ENCODE peak calls at places on chromosome 12, in six cellular contexts. I is hepatocyte, K is colonic mucosa, H is GM23338, A is IMR-90, O is Peyer's patch. S is an unnamed sample. For H3K4me1, the result is how much of the 10 kb centered on the place peaks cover.

GRCh38 chr12:64256166-64256800 is 34.2 kb upstream of the KICS2 start:
- DNase-seq in I (peak), K (no peak), H (peak), A (peak), O (no peak), S (no peak)

GRCh38 chr12:57481671-57482070 is 2.0 kb upstream of the ARHGAP9 start:
- DNase-seq in I (no peak), K (no peak), H (no peak), A (no peak), O (no peak), S (no peak)

GRCh38 chr12:73225371-73225937 is 953.3 kb downstream of the TRHDE start:
- DNase-seq in I (no peak), K (no peak), H (no peak), A (no peak), O (no peak), S (no peak)

GRCh38 chr12:28885275-28885674 is 263.8 kb upstream of the FAR2 start:
- DNase-seq in I (no peak), K (no peak), H (no peak), A (no peak), O (no peak), S (no peak)

GRCh38 chr12:80033457-80033856 is 65.9 kb upstream of the OTOGL start:
- DNase-seq in I (no peak), K (no peak), H (no peak), A (peak), O (no peak), S (no peak)

GRCh38 chr12:130832561-130833209 is 6.4 kb downstream of the STX2 start:
- DNase-seq in I (peak), K (peak), H (no peak), A (peak), O (no peak), S (peak)

GRCh38 chr12:124336184-124336437 is 41.2 kb downstream of the RFLNA start:
- DNase-seq in I (no peak), K (no peak), H (no peak), A (no peak), O (no peak), S (no peak)

GRCh38 chr12:130634866-130635265 is 81.2 kb downstream of the RIMBP2 start:
- DNase-seq in I (no peak), K (no peak), H (no peak), A (no peak), O (no peak), S (no peak)

GRCh38 chr12:62787023-62787422 is 147.9 kb downstream of the PPM1H start:
- DNase-seq in I (no peak), K (no peak), H (no peak), A (no peak), O (no peak), S (no peak)

GRCh38 chr12:101230547-101230946 is 20.5 kb upstream of the SLC5A8 start:
- DNase-seq in I (no peak), K (no peak), H (peak), A (peak), O (no peak), S (no peak)

GRCh38 chr12:56103066-56103711 is 1.2 kb upstream of the PA2G4 start:
- DNase-seq in I (no peak), K (no peak), H (no peak), A (no peak), O (no peak), S (no peak)

GRCh38 chr12:57993030-57993429 is 51.7 kb downstream of the ATP23 start:
- DNase-seq in I (no peak), K (no peak), H (peak), A (peak), O (no peak), S (no peak)

GRCh38 chr12:15823360-15824128 is 34.4 kb upstream of the EPS8 start:
- DNase-seq in I (peak), K (no peak), H (no peak), A (no peak), O (no peak), S (no peak)

GRCh38 chr12:114869091-114869834 is 185.3 kb upstream of the TBX3 start:
- DNase-seq in I (peak), K (no peak), H (peak), A (peak), O (no peak), S (peak)

GRCh38 chr12:27689558-27690180 is 6.6 kb upstream of the REP15 start:
- DNase-seq in I (no peak), K (no peak), H (no peak), A (no peak), O (no peak), S (no peak)

GRCh38 chr12:79143803-79144202 is 279.2 kb downstream of the SYT1 start:
- DNase-seq in I (no peak), K (no peak), H (no peak), A (no peak), O (no peak), S (no peak)

GRCh38 chr12:21169878-21170472 is 39.0 kb downstream of the SLCO1B1 start:
- DNase-seq in I (peak), K (peak), H (peak), A (peak), O (no peak), S (peak)

GRCh38 chr12:131783915-131784541 is 44.2 kb upstream of the MMP17 start:
- DNase-seq in I (no peak), K (no peak), H (peak), A (peak), O (no peak), S (no peak)

GRCh38 chr12:51773145-51773869 is 75.2 kb downstream of the FIGNL2 start:
- DNase-seq in I (no peak), K (no peak), H (no peak), A (peak), O (no peak), S (no peak)

GRCh38 chr12:98060421-98060820 is 455.0 kb upstream of the TMPO start:
- DNase-seq in I (no peak), K (no peak), H (no peak), A (no peak), O (no peak), S (no peak)

GRCh38 chr12:2264622-2265306 is 212.0 kb downstream of the CACNA1C start:
- DNase-seq in I (peak), K (no peak), H (no peak), A (peak), O (no peak), S (peak)

GRCh38 chr12:24079083-24079482 is 129.6 kb upstream of the SOX5 start:
- DNase-seq in I (no peak), K (no peak), H (no peak), A (no peak), O (no peak), S (no peak)

GRCh38 chr12:7933255-7933726 is 2.7 kb downstream of the SLC2A3 start:
- DNase-seq in I (peak), K (peak), H (peak), A (peak), O (no peak), S (peak)
- H3K4me3 ChIP-seq in I (no peak), K (peak), H (peak), A (peak), O (peak), S (peak)

DNA sequence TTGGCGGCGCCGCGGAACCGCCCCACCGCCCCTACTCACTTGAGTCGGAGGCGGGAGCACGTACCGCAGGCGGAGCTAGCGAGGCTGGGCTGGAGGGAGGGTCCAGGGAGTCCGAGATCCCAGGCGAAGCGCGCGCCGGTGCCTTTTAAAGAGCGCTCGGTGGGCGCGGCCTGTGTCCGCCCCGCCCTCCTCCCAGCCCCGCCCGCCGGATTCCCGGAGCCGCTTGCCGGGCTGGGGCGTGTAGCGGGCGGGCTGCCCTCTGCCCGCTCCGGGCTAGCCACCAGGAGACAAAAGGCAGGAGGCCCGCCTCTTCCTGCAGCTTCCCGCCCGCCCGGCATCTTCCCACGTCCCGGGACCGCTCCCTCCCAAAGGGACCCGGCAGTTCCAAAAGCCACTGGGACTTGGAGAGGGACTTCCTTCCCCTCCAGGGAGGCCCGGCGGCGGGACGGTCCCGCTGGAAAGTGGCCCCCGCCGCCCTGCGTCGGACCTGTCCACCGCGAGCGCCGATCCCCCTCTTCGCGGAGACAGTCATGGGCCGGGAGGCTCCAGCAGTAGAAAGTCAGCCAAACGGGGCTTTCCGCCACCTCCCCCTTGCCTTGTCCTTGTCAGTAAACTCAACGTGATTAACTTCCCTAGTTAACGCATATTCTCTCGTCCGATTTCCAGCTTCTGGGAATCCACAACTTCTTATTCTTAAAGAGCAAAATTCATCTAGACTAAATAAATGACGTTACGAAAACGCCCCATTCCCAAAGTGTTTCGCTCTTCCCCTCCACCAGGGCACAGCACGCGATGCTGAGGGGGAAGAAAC is at the start of gene CSRP2:
- DNase-seq in I (peak), K (peak), H (peak), A (peak), O (peak), S (peak)
- TF ChIP-seq CTCF in I (peak), K (no peak), H (peak), A (peak), O (peak), S (no peak)

DNA sequence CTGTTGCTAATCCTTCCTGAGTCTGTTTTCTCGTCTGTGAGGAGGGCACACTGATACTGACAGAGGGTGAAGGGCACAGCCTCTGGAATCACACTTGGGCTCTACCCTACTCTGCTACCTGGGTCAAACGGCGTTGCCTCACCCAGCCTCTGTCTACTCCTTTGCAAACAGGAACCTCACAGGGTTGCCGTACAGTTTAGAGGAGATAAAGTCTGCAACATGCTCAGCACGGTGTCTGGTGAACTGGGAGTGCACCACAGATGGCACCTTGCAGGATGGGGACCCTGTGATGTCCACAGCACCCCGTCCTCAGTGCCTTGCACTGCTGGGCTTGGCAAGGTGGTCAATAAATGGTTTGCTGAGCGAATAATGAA is 38.3 kb downstream of the TESC start:
- DNase-seq in I (no peak), K (no peak), H (no peak), A (no peak), O (no peak), S (no peak)
- H3K4me1 ChIP-seq in I (under half), K (under half), H (under half), A (under half), O (under half), S (under half)

GRCh38 chr12:42421844-42422779 is 96.1 kb downstream of the PPHLN1 start:
- DNase-seq in I (no peak), K (no peak), H (no peak), A (peak), O (no peak), S (no peak)
- H3K4me3 ChIP-seq in I (no peak), K (no peak), H (no peak), A (no peak), O (no peak), S (no peak)

DNA sequence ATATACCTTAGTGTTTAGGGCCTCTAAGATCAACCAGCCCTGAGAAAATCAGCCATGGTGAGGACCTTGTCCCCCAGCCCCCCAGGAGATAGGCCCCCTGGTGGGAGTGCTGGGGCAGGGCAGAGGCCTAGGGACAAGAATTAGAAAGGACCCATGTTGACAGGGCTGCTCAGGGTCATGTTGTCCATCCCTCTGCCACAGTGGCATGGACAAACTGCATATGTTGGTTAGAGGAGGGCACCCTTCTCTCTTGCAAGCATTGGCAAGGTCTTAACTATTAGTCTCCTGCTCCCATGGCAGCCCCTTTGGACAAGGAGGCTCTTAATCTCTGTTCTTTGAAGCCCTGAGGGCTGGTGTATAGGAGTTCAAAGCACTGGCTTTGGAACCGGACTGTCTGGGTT is 755 bp upstream of the PTPN6 start:
- DNase-seq in I (no peak), K (no peak), H (no peak), A (no peak), O (no peak), S (no peak)
- TF ChIP-seq CTCF in I (no peak), K (no peak), H (peak), A (peak), O (peak), S (peak)

DNA sequence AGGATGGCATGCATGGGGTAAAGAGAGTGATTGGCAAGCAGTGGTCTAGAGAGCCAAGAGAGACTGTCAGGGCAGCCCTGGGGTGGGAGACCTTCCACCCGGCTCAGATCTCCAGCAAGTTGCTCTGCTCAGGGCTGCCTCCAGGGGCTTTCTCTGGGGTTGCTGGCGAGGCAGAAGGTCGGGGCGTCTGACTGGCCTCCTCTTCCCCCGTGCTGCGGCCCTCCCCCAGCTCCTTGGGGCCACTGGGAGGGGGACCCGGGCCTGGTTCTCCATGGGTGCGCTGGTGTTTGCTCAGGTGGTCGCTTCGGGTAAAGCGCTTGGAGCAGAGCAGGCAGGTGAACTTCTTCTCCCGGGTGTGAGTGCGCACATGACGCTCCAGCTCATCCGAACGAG is 6.6 kb upstream of the AAAS start:
- DNase-seq in I (no peak), K (no peak), H (peak), A (no peak), O (no peak), S (no peak)
- H3K4me1 ChIP-seq in I (under half), K (under half), H (under half), A (under half), O (under half), S (under half)

GRCh38 chr12:109160433-109160832 is 44.0 kb downstream of the ACACB start:
- DNase-seq in I (no peak), K (no peak), H (no peak), A (no peak), O (no peak), S (no peak)
- H3K4me3 ChIP-seq in I (no peak), K (no peak), H (no peak), A (no peak), O (no peak), S (no peak)

GRCh38 chr12:49296836-49297694 is 2.1 kb downstream of the PRPH start:
- DNase-seq in I (peak), K (peak), H (peak), A (no peak), O (peak), S (peak)
- TF ChIP-seq CTCF in I (peak), K (peak), H (peak), A (no peak), O (no peak), S (peak)

GRCh38 chr12:93333828-93334227 is 43.9 kb upstream of the NUDT4 start:
- DNase-seq in I (no peak), K (no peak), H (no peak), A (no peak), O (no peak), S (no peak)

GRCh38 chr12:93335603-93336162 is 42.0 kb upstream of the NUDT4 start:
- DNase-seq in I (no peak), K (no peak), H (no peak), A (no peak), O (no peak), S (no peak)

GRCh38 chr12:93336344-93336743 is 41.4 kb upstream of the NUDT4 start:
- DNase-seq in I (no peak), K (no peak), H (peak), A (peak), O (no peak), S (peak)

DNA sequence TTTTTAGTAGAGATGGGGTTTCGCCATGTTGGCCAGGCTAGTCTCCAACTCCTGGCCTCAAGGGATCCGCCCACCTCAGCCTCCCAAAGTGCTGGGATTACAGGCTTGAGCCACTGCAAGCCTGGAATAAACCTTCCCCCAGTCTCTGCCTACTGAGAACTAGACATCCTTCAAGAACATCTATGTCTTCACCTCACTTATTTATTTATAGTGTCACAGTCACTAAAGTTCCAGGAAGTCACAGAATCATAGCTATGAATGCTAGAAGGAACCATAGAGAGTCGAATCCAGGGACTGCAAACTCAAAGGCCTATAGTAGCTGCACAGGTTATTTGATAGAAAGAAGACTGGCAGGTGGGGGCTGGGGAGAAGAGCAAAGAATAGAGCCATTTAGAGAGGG is 44.7 kb upstream of the NUDT4 start:
- DNase-seq in I (no peak), K (no peak), H (no peak), A (no peak), O (no peak), S (no peak)
- H3K4me1 ChIP-seq in I (under half), K (under half), H (under half), A (under half), O (under half), S (under half)